ENCODE peak calls at places on chromosomes 13 and 19, in ten cellular contexts. N is stimulated activated CD4-positive, alpha-beta T cell treated with anti-CD3 and anti-CD28 coated beads, Interleukin-15, amount 100 ng/mL, for 24 hours; S is neural progenitor cell; F is HEK293T; I is activated CD4-positive, alpha-beta memory T cell treated with anti-CD3 and anti-CD28 coated beads, Interleukin-2, amount 10 ng/mL, durations not matched to agents 7 days and 5 days; T is uterus; Q is dorsolateral prefrontal cortex; J is GM23338; Y is NCI-H446 treated with DMSO at 0.1 percent for 48 hours; B is right cardiac atrium. V is an unnamed sample.

GRCh38 chr13:38897521-38897920 is 93.1 kb downstream of the STOML3 start:
- DNase-seq in N (no peak), S (no peak), F (no peak), I (no peak), T (no peak), Q (no peak), J (no peak), Y (no peak), B (no peak), V (no peak)

GRCh38 chr13:90276208-90276607 is 1071.3 kb upstream of the MIR17HG start:
- DNase-seq in N (no peak), S (no peak), F (no peak), I (no peak), T (no peak), Q (no peak), J (no peak), Y (peak), B (no peak), V (no peak)

GRCh38 chr19:13962738-13963602 is 10.7 kb downstream of the DCAF15 start:
- DNase-seq in N (no peak), S (no peak), F (no peak), I (no peak), T (peak), Q (no peak), J (peak), Y (no peak), B (peak), V (no peak)

GRCh38 chr13:107713314-107713713 is 502.0 kb downstream of the LIG4 start:
- DNase-seq in N (no peak), S (no peak), F (no peak), I (no peak), T (no peak), Q (no peak), J (no peak), Y (no peak), B (no peak), V (no peak)

GRCh38 chr19:13401388-13401787 is 104.9 kb downstream of the CACNA1A start:
- DNase-seq in N (peak), S (no peak), F (peak), I (no peak), T (no peak), Q (no peak), J (peak), Y (no peak), B (no peak), V (no peak)

GRCh38 chr19:29643361-29643935 is 21.8 kb upstream of the PLEKHF1 start:
- DNase-seq in N (no peak), S (no peak), F (no peak), I (no peak), T (no peak), Q (no peak), J (no peak), Y (no peak), B (no peak), V (no peak)

GRCh38 chr13:79659161-79659560 is 178.2 kb downstream of the NDFIP2 start:
- DNase-seq in N (no peak), S (peak), F (no peak), I (no peak), T (peak), Q (no peak), J (peak), Y (no peak), B (peak), V (no peak)

GRCh38 chr13:25752957-25753540 is 298.8 kb downstream of the SHISA2 start:
- DNase-seq in N (no peak), S (no peak), F (no peak), I (peak), T (peak), Q (no peak), J (no peak), Y (no peak), B (peak), V (no peak)

GRCh38 chr19:6138066-6138465 is 2.6 kb downstream of the ACSBG2 start:
- DNase-seq in N (no peak), S (no peak), F (no peak), I (no peak), T (no peak), Q (no peak), J (no peak), Y (no peak), B (no peak), V (no peak)

GRCh38 chr13:24161010-24161775 is 673 bp downstream of the SPATA13 start:
- DNase-seq in N (peak), S (peak), F (no peak), I (peak), T (peak), Q (peak), J (peak), Y (no peak), B (peak), V (peak)

GRCh38 chr19:5692785-5693194 is 2.7 kb downstream of the RPL36 start:
- DNase-seq in N (peak), S (no peak), F (no peak), I (no peak), T (no peak), Q (no peak), J (no peak), Y (no peak), B (peak), V (peak)

GRCh38 chr19:21094347-21095025 is 12.5 kb downstream of the ZNF714 start:
- DNase-seq in N (no peak), S (no peak), F (no peak), I (no peak), T (no peak), Q (no peak), J (no peak), Y (no peak), B (no peak), V (no peak)

GRCh38 chr19:41564515-41565383 is 11.2 kb upstream of the CEACAM21 start:
- DNase-seq in N (no peak), S (peak), F (no peak), I (no peak), T (no peak), Q (no peak), J (peak), Y (no peak), B (peak), V (no peak)

GRCh38 chr19:7366701-7367420 is 18.1 kb downstream of the ARHGEF18 start:
- DNase-seq in N (peak), S (peak), F (no peak), I (peak), T (no peak), Q (no peak), J (peak), Y (no peak), B (no peak), V (no peak)

GRCh38 chr13:75693227-75693626 is 57.1 kb downstream of the LMO7 start:
- DNase-seq in N (no peak), S (no peak), F (no peak), I (no peak), T (no peak), Q (no peak), J (no peak), Y (no peak), B (no peak), V (no peak)

GRCh38 chr13:100124265-100124664 is 35.4 kb downstream of the PCCA start:
- DNase-seq in N (no peak), S (no peak), F (no peak), I (no peak), T (no peak), Q (no peak), J (no peak), Y (no peak), B (no peak), V (no peak)

GRCh38 chr19:9306443-9306842 is 3.2 kb downstream of the ZNF699 start:
- DNase-seq in N (no peak), S (no peak), F (no peak), I (no peak), T (no peak), Q (no peak), J (no peak), Y (no peak), B (no peak), V (no peak)

GRCh38 chr13:57633141-57633949 is 1.8 kb downstream of the PCDH17 start:
- DNase-seq in N (peak), S (peak), F (no peak), I (no peak), T (peak), Q (peak), J (peak), Y (no peak), B (peak), V (peak)

V was measured in stimulated activated CD8-positive, alpha-beta memory T cell treated with anti-CD3 and anti-CD28 coated beads, Interleukin-4, amount 100 ng/mL, for 48 hours.